ENCODE peak calls at places on chromosomes 2 and 18, in seven cellular contexts. G is adrenal gland, J is body of pancreas, A is tibial nerve, T is thyroid gland, S is breast epithelium, F is suprapubic skin. X is an unnamed sample. For H3K4me1, the result is how much of the 10 kb centered on the place peaks cover.

GRCh38 chr2:46334389-46335345 is 37.5 kb downstream of the EPAS1 start:
- DNase-seq in F (peak), G (peak), S (no peak), T (no peak), A (no peak), J (no peak), X (no peak)

GRCh38 chr2:240432820-240433801 is 2.4 kb upstream of the GPC1 start:
- DNase-seq in A (no peak), T (no peak), J (peak), G (peak), F (peak), S (no peak), X (peak)

GRCh38 chr2:5777089-5777488 is 84.9 kb downstream of the SOX11 start:
- DNase-seq in J (peak), G (no peak), A (no peak), T (peak), F (no peak), S (peak), X (no peak)

GRCh38 chr2:3664925-3665324 is 6.9 kb downstream of the ALLC start:
- DNase-seq in J (no peak), A (no peak), G (peak), T (no peak), S (no peak), F (peak), X (no peak)

GRCh38 chr2:117763806-117764205 is 50.7 kb upstream of the DDX18 start:
- DNase-seq in S (peak), T (peak), J (peak), F (no peak), G (no peak), A (no peak), X (peak)

GRCh38 chr2:230411484-230412368 is 4.3 kb upstream of the SP100 start:
- DNase-seq in F (peak), A (peak), T (peak), S (no peak), G (peak), J (peak), X (peak)

GRCh38 chr2:64327129-64327509 is 126.8 kb upstream of the LGALSL start:
- DNase-seq in F (no peak), S (no peak), T (no peak), J (no peak), A (no peak), G (no peak), X (no peak)

GRCh38 chr2:230665263-230665691 is 47.4 kb upstream of the CAB39 start:
- DNase-seq in J (no peak), G (no peak), A (no peak), T (no peak), S (no peak), F (no peak), X (no peak)

GRCh38 chr18:24964213-24964612 is 387.8 kb downstream of the ZNF521 start:
- DNase-seq in S (no peak), T (no peak), J (no peak), A (no peak), G (no peak), F (no peak), X (no peak)

GRCh38 chr2:127083819-127084503 is 23.0 kb downstream of the BIN1 start:
- DNase-seq in G (peak), A (peak), S (peak), T (peak), J (peak), F (peak), X (peak)

GRCh38 chr2:215360596-215360995 is 48.7 kb downstream of the ATIC start:
- DNase-seq in S (no peak), T (no peak), G (no peak), J (no peak), A (no peak), F (no peak), X (no peak)

GRCh38 chr2:235551965-235552364 is 58.1 kb downstream of the AGAP1 start:
- DNase-seq in A (peak), T (peak), J (peak), S (no peak), F (no peak), G (peak), X (peak)

GRCh38 chr18:24271381-24272331 is 126.0 kb downstream of the OSBPL1A start:
- DNase-seq in S (peak), F (peak), A (peak), G (peak), J (peak), T (peak), X (peak)

GRCh38 chr2:17646096-17646554 is 105.6 kb downstream of the VSNL1 start:
- DNase-seq in F (no peak), J (peak), T (peak), S (peak), A (peak), G (peak), X (no peak)

GRCh38 chr2:171225302-171225980 is 64.7 kb upstream of the TLK1 start:
- DNase-seq in A (no peak), S (no peak), J (no peak), F (no peak), T (no peak), G (no peak), X (no peak)

GRCh38 chr2:231707625-231708049 is 688 bp upstream of the PTMA start:
- DNase-seq in S (peak), T (no peak), F (peak), J (peak), G (no peak), A (peak), X (no peak)

GRCh38 chr2:11574176-11575046 is 40.6 kb downstream of the GREB1 start:
- DNase-seq in F (no peak), G (no peak), S (no peak), T (no peak), A (no peak), J (no peak), X (no peak)

GRCh38 chr18:75823376-75823950 is 396.0 kb upstream of the SMIM21 start:
- DNase-seq in T (no peak), J (no peak), S (no peak), G (no peak), A (no peak), F (no peak), X (no peak)

GRCh38 chr2:114929225-114929624 is 486.8 kb downstream of the DPP10 start:
- DNase-seq in G (no peak), F (no peak), A (no peak), S (no peak), J (no peak), T (no peak), X (no peak)

DNA sequence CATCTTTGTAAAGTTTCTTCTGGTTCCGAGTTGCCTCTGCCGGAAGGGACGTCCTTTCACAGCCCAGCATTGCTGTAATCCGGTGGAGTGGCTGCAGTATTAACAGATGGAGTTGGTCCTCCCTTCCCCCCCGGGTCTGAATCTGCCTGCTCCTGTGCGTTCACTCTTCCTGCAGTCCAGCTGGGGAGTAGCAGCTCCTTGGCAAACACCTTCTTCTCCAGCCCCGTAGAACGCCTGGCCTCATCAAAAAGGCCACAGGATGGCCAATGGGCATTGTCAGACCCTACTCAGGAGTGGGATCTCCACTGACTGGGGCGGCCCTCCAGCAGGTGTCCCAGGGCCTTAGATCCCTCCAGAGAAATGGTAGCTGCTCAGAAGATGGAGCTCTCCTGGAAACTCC is 234.0 kb downstream of the FAM210A start:
- DNase-seq in S (no peak), T (no peak), J (no peak), A (no peak), F (no peak), G (no peak), X (no peak)
- H3K4me3 ChIP-seq in S (no peak), T (no peak), J (no peak), A (no peak), F (no peak), G (no peak), X (no peak)

GRCh38 chr2:152033146-152033545 is 65.7 kb downstream of the CACNB4 start:
- DNase-seq in J (no peak), G (no peak), T (no peak), S (no peak), A (no peak), F (no peak), X (no peak)
- TF ChIP-seq POLR2A in J (no peak), G (no peak), T (no peak), S (no peak), A (no peak), F (no peak), X (no peak)

GRCh38 chr18:841647-842370 is 29.8 kb upstream of the YES1 start:
- DNase-seq in T (no peak), A (no peak), F (no peak), G (no peak), S (no peak), J (no peak), X (no peak)
- H3K4me1 ChIP-seq in T (under half), A (under half), F (under half), G (under half), S (under half), J (under half), X (under half)

GRCh38 chr2:237705225-237705524 is 77.8 kb downstream of the LRRFIP1 start:
- DNase-seq in J (no peak), G (no peak), S (no peak), A (no peak), F (no peak), T (no peak), X (no peak)
- H3K4me3 ChIP-seq in J (no peak), G (no peak), S (no peak), A (no peak), F (no peak), T (no peak), X (no peak)

GRCh38 chr2:120177973-120178372 is 45.2 kb downstream of the TMEM185B start:
- DNase-seq in F (no peak), J (no peak), A (no peak), G (no peak), T (no peak), S (no peak), X (no peak)

GRCh38 chr2:120180066-120180465 is 43.1 kb downstream of the TMEM185B start:
- DNase-seq in T (peak), A (no peak), S (no peak), F (no peak), J (no peak), G (no peak), X (no peak)

GRCh38 chr2:120176526-120176925 is 46.7 kb downstream of the TMEM185B start:
- DNase-seq in A (no peak), T (no peak), J (no peak), F (no peak), G (no peak), S (no peak), X (no peak)

GRCh38 chr2:120177011-120177621 is 46.1 kb downstream of the TMEM185B start:
- DNase-seq in T (no peak), A (no peak), S (peak), J (peak), G (peak), F (no peak), X (peak)

DNA sequence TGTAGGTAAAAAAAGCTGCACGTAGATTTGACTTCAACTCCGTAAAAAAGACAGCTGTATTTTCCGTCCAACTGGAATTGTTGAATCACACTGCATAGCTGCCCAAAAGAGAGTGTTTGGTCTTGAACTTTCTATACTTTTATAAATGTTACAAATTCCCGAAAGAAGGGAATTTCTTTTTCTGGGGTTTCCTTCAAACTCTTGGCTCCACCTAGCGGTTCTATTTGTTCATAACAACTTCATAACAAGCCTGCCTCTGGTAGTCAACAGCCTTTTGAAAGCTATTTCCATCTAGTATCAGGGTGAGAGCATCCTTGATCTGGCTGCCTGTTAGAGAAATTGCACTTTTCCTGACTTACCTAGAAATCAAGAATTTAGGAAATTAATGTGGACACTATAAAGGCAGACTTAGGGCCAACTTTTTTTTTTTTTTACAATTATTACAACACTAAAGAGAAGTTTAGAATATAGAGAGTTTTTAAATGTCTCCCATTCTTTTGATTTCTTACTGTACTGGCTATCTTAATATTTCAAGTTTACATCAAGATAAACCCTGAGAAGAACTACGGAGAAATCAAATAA is 48.1 kb downstream of the TMEM185B start:
- DNase-seq in A (peak), F (no peak), J (peak), G (peak), T (no peak), S (no peak), X (no peak)
- TF ChIP-seq POLR2A in A (no peak), F (no peak), J (no peak), G (no peak), T (no peak), S (no peak), X (no peak)

DNA sequence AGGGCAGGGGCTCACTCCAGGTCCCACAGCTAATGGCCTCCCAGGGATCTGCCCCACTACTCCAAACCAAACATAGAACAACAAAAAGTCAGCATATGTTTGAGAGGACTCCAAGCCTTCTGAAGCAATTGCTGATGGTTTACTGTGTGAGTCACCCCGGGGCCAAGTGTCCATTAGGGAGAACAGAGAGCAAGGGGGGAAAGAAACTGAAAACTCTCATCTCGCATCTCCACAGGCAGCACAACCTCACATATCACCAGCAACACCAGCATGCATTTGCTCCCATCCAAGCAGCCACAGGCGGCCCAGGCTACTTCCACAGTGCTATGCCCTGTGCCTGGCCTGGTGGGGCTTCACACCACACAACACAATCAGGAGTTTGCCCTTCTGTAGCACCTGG is 39.1 kb downstream of the CYRIA start:
- DNase-seq in G (peak), J (no peak), T (peak), A (peak), F (no peak), S (no peak), X (no peak)
- H3K4me1 ChIP-seq in G (half or more), J (under half), T (half or more), A (under half), F (under half), S (under half), X (half or more)

GRCh38 chr2:212381428-212382102 is 157.0 kb downstream of the ERBB4 start:
- DNase-seq in G (no peak), S (no peak), T (no peak), A (no peak), J (no peak), F (no peak), X (no peak)

GRCh38 chr2:212384027-212384426 is 154.6 kb downstream of the ERBB4 start:
- DNase-seq in T (no peak), F (no peak), A (no peak), G (no peak), J (no peak), S (no peak), X (no peak)

GRCh38 chr2:212379103-212379502 is 159.5 kb downstream of the ERBB4 start:
- DNase-seq in F (no peak), A (no peak), G (no peak), J (no peak), T (no peak), S (no peak), X (no peak)
- H3K4me3 ChIP-seq in F (no peak), A (no peak), G (no peak), J (no peak), T (no peak), S (no peak), X (no peak)

DNA sequence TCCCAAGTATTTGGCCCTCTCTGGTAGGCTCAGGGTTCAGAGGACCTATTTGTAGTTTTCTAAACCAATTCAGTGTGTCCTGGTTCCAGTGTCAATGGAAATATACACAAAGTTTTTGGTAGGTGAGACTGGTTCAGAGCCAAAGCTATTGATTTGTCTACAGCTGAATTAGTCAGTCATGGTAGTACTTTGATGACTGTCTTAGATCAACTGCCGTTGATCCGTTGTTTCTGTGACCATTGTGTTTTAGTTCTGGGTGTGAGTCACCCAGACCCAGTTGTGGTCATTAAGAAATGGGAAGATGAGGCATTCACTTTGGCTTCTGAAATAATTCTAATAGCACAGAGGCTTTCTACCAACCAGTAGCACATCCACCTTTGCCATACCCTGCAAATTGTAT is 16.0 kb upstream of the RPE start:
- DNase-seq in G (no peak), F (no peak), S (no peak), J (no peak), T (no peak), A (no peak), X (no peak)
- TF ChIP-seq POLR2A in G (no peak), F (no peak), S (no peak), J (no peak), T (no peak), A (no peak), X (no peak)

X was measured in heart left ventricle.